ENCODE peak calls at places on chromosomes 4 and X, in seven cellular contexts. C, E, F, T, H, X and Z are unnamed samples.

GRCh38 chr4:155881555-155881954 is 15.5 kb upstream of the ASIC5 start:
- DNase-seq in C (no peak), E (no peak), F (no peak), T (no peak), H (no peak), X (no peak), Z (no peak)

GRCh38 chr4:182738283-182739047 is 178.7 kb downstream of the DCTD start:
- DNase-seq in C (peak; percentile 6), E (no peak), F (no peak), T (no peak), H (no peak), X (no peak), Z (no peak)

GRCh38 chr4:174444390-174444789 is 77.9 kb downstream of the HPGD start:
- DNase-seq in C (no peak), E (no peak), F (no peak), T (no peak), H (no peak), X (no peak), Z (no peak)

GRCh38 chr4:37603070-37603468 is 83.1 kb downstream of the RELL1 start:
- DNase-seq in C (peak; percentile 68), E (peak; percentile 65), F (peak; percentile 26), T (peak; percentile 90), H (peak; percentile 43), X (no peak), Z (peak; percentile 18)

GRCh38 chr4:116501954-116502353 is 583.4 kb downstream of the TRAM1L1 start:
- DNase-seq in C (no peak), E (no peak), F (no peak), T (no peak), H (no peak), X (no peak), Z (no peak)

GRCh38 chr4:114136067-114136466 is 156.6 kb upstream of the ARSJ start:
- DNase-seq in C (no peak), E (peak; percentile 24), F (no peak), T (no peak), H (no peak), X (no peak), Z (no peak)

GRCh38 chrX:43564953-43565352 is 91.1 kb upstream of the MAOA start:
- DNase-seq in C (no peak), E (no peak), F (no peak), T (no peak), H (no peak), X (no peak), Z (no peak)

GRCh38 chr4:80751200-80751599 is 279.3 kb upstream of the BMP3 start:
- DNase-seq in C (no peak), E (no peak), F (no peak), T (no peak), H (no peak), X (no peak), Z (no peak)

GRCh38 chr4:100495074-100495473 is 22.7 kb downstream of the EMCN start:
- DNase-seq in C (no peak), E (no peak), F (no peak), T (no peak), H (no peak), X (no peak), Z (no peak)
- TF ChIP-seq CTCF in C (no peak), E (no peak), F (no peak), T (no peak), H (no peak), X (no peak), Z (no peak)

GRCh38 chr4:75289843-75290616 is 224.2 kb downstream of the RCHY1 start:
- DNase-seq in C (no peak), E (no peak), F (no peak), T (no peak), H (no peak), X (no peak), Z (no peak)
- TF ChIP-seq CTCF in C (peak; percentile 38), E (no peak), F (peak; percentile 18), T (no peak), H (no peak), X (no peak), Z (no peak)

DNA sequence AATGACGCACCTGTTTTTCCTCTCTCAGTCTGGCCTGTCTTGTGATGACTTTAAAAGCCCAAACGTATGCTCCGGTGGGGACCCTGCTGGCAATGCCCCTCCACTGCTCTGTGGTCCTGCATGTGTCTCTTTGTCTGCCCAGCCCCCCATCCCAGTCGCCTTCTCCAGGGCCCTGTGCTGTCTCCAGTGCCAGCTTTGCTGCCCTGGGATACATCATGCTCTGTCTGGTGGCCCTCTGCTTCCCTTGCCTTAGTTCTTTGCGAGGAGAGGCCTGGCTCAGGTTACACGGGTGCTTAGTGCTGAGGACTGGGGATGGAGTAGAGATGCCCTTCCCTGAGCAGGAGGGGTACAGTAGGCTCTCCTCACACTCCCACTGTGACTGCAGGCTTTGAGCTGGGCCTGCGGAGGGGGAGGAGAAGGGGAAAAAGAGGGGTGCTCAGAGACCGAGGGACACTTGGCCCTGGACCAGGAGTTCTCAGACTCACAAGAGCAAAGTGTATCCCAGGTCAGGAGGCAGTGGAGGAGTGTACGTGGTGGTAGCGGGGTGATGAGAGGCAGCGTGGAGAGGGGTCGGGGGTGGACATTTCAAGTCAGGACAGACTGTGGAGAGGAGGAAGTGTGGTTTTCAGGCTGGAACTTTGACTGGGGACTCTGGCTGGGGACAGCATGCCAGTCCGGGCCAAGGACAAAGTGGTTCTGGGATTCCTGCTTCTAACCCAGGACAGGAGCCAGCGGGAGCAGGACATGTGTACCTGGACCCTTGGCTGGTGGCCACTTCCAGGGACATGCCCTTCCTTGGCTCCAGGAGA is 2.8 kb downstream of the APLN start:
- DNase-seq in C (no peak), E (no peak), F (no peak), T (no peak), H (no peak), X (no peak), Z (no peak)
- TF ChIP-seq CTCF in C (no peak), E (no peak), F (no peak), T (no peak), H (no peak), X (no peak), Z (no peak)

GRCh38 chrX:70554948-70555347 is 110.3 kb downstream of the DLG3 start:
- DNase-seq in C (no peak), E (no peak), F (no peak), T (no peak), H (no peak), X (no peak), Z (no peak)

GRCh38 chrX:70553516-70553915 is 108.9 kb downstream of the DLG3 start:
- DNase-seq in C (no peak), E (no peak), F (no peak), T (no peak), H (no peak), X (no peak), Z (no peak)

GRCh38 chrX:70552174-70552704 is 107.6 kb downstream of the DLG3 start:
- DNase-seq in C (no peak), E (no peak), F (no peak), T (no peak), H (no peak), X (no peak), Z (no peak)

GRCh38 chrX:70554523-70554922 is 109.9 kb downstream of the DLG3 start:
- DNase-seq in C (no peak), E (peak; percentile 47), F (no peak), T (no peak), H (no peak), X (no peak), Z (no peak)

DNA sequence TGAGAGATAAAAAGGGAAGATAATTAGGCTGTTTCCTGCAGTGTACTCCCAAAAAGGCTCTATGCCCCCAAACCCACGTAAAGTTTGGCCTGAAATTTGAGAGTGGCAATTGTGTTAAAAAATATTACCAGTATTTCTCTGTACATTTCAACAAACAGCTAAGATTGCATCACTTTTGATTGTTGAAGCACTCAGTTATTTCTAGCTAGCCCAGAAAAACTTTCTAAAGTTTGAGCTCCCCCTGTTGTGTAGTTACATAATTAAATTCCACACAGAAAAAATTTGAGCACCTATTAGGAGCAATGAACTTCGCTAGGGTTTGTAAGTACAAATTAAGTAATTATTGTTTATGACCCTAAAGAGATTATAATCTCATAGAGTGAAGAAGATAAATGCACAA is 109.4 kb downstream of the DLG3 start:
- DNase-seq in C (peak; percentile 1), E (peak; percentile 42), F (no peak), T (peak; percentile 30), H (peak; percentile 2), X (no peak), Z (no peak)
- TF ChIP-seq CTCF in C (peak; percentile 52), E (peak; percentile 30), F (peak; percentile 27), T (peak; percentile 3), H (no peak), X (peak; percentile 11), Z (peak; percentile 3)

GRCh38 chr4:53494851-53495250 is 96.4 kb downstream of the LNX1 start:
- DNase-seq in C (no peak), E (peak; percentile 55), F (no peak), T (peak; percentile 58), H (no peak), X (no peak), Z (no peak)

GRCh38 chr4:53498712-53499111 is 92.6 kb downstream of the LNX1 start:
- DNase-seq in C (no peak), E (no peak), F (no peak), T (no peak), H (no peak), X (no peak), Z (no peak)

GRCh38 chr4:53500552-53500951 is 90.7 kb downstream of the LNX1 start:
- DNase-seq in C (no peak), E (no peak), F (no peak), T (no peak), H (no peak), X (no peak), Z (no peak)

GRCh38 chr4:53499791-53500190 is 91.5 kb downstream of the LNX1 start:
- DNase-seq in C (no peak), E (no peak), F (no peak), T (no peak), H (no peak), X (no peak), Z (no peak)

GRCh38 chr4:53497446-53498069 is 93.7 kb downstream of the LNX1 start:
- DNase-seq in C (peak; percentile 44), E (peak; percentile 81), F (no peak), T (peak; percentile 79), H (no peak), X (peak; percentile 64), Z (peak; percentile 64)
- TF ChIP-seq CTCF in C (peak; percentile 21), E (peak; percentile 41), F (peak; percentile 25), T (peak; percentile 32), H (no peak), X (peak; percentile 54), Z (peak; percentile 40)

GRCh38 chrX:25278341-25278740 is 262.6 kb upstream of the ARX start:
- DNase-seq in C (no peak), E (no peak), F (no peak), T (no peak), H (no peak), X (no peak), Z (no peak)

GRCh38 chrX:25277574-25277973 is 261.8 kb upstream of the ARX start:
- DNase-seq in C (no peak), E (no peak), F (no peak), T (no peak), H (no peak), X (no peak), Z (no peak)

DNA sequence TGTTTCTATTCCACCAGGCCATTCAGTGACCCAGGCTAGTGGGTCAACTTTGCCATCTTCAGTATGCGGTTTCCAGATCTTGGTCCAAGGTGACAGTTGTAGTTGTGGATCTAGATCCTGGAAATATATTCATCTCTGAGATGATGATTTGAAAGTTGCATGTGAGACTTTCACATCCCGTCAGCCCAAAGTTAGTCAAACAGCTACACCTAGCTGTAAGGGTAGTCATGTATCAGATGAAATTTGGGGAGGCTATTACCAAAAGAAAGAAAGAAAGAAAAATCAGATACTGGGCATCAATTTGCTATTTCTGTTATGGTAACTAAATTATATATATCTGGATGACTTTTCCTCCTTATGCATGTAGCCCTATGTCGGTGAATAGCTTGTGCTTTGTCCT is 259.4 kb upstream of the ARX start:
- DNase-seq in C (no peak), E (no peak), F (no peak), T (peak; percentile 1), H (no peak), X (no peak), Z (no peak)
- TF ChIP-seq CTCF in C (no peak), E (no peak), F (no peak), T (no peak), H (peak; percentile 12), X (no peak), Z (no peak)